ENCODE peak calls at places on chromosomes 11 and 22, in nine cellular contexts. J, D, P, O, C, T, M, Z and X are unnamed samples.

GRCh38 chr22:42670921-42671709 is 21.9 kb upstream of the CYB5R3 start:
- DNase-seq in C (no peak), Z (peak; percentile 34), D (no peak), T (no peak), J (no peak), M (no peak), O (no peak), P (no peak), X (no peak)

GRCh38 chr11:12270215-12270797 is 107.1 kb upstream of the PARVA start:
- DNase-seq in Z (no peak), C (no peak), P (no peak), T (no peak), J (no peak), D (no peak), M (no peak), O (no peak), X (no peak)

GRCh38 chr22:41256254-41256897 is 15.6 kb upstream of the CHADL start:
- DNase-seq in Z (no peak), O (peak; percentile 18), J (no peak), T (no peak), C (peak; percentile 91), D (peak; percentile 44), P (no peak), M (no peak), X (no peak)

GRCh38 chr11:78806214-78807004 is 231.7 kb upstream of the NARS2 start:
- DNase-seq in M (no peak), T (no peak), D (no peak), O (no peak), C (peak; percentile 54), J (no peak), P (no peak), Z (no peak), X (no peak)

GRCh38 chr11:124402326-124402922 is 3.6 kb upstream of the OR8B3 start:
- DNase-seq in C (peak; percentile 86), M (peak; percentile 0), J (peak; percentile 39), O (peak; percentile 69), D (peak; percentile 35), T (peak; percentile 2), Z (peak; percentile 68), P (peak; percentile 49), X (no peak)

GRCh38 chr11:77580712-77581337 is 8.9 kb upstream of the AQP11 start:
- DNase-seq in Z (peak; percentile 33), C (no peak), D (no peak), J (peak; percentile 24), O (no peak), M (peak; percentile 44), T (no peak), P (no peak), X (no peak)

GRCh38 chr11:84291996-84292395 is 1005.8 kb upstream of the CCDC90B start:
- DNase-seq in M (no peak), P (no peak), J (no peak), C (no peak), O (no peak), T (no peak), D (no peak), Z (no peak), X (no peak)

GRCh38 chr22:25692965-25693565 is 48.9 kb upstream of the MYO18B start:
- DNase-seq in M (no peak), P (no peak), C (no peak), T (no peak), Z (no peak), J (no peak), D (no peak), O (no peak), X (no peak)

GRCh38 chr22:19109198-19110063 is 12.8 kb downstream of the DGCR2 start:
- DNase-seq in M (no peak), T (peak; percentile 32), P (no peak), D (no peak), J (no peak), Z (peak; percentile 78), O (peak; percentile 61), C (peak; percentile 92), X (no peak)

GRCh38 chr22:32354360-32355351 is 3.0 kb upstream of the RFPL3 start:
- DNase-seq in O (peak; percentile 58), C (peak; percentile 63), T (no peak), J (no peak), M (peak; percentile 16), P (no peak), D (no peak), Z (no peak), X (no peak)